ENCODE peak calls at places on chromosomes 2 and 18, in four cellular contexts. X is HEK293T; U is mesenchymal stem cell; L is central memory CD4-positive, alpha-beta T cell. B is an unnamed sample.

GRCh38 chr2:240404174-240404852 is 31.1 kb upstream of the GPC1 start:
- DNase-seq in L (no peak), U (no peak), X (no peak), B (no peak)

GRCh38 chr18:35693829-35694228 is 112.3 kb downstream of the GALNT1 start:
- DNase-seq in L (no peak), U (no peak), X (no peak), B (no peak)

GRCh38 chr2:159265171-159265576 is 21.3 kb downstream of the WDSUB1 start:
- DNase-seq in X (no peak), L (no peak), U (peak), B (no peak)

GRCh38 chr2:85862426-85862825 is 26.4 kb downstream of the ST3GAL5 start:
- DNase-seq in U (no peak), X (no peak), L (no peak), B (peak)

GRCh38 chr2:219378167-219378851 is 9.4 kb downstream of the DNPEP start:
- DNase-seq in L (no peak), X (no peak), U (no peak), B (no peak)

GRCh38 chr2:240640939-240641338 is 15.7 kb downstream of the GPR35 start:
- DNase-seq in X (peak), U (no peak), L (no peak), B (peak)

GRCh38 chr18:14124689-14125088 is 7.5 kb downstream of the ZNF519 start:
- DNase-seq in L (no peak), X (no peak), U (no peak), B (no peak)

GRCh38 chr18:57437433-57437781 is 2.2 kb downstream of the ONECUT2 start:
- DNase-seq in U (no peak), L (no peak), X (no peak), B (no peak)

B was measured in immature natural killer cell.